ENCODE peak calls at places on chromosome X, in seven cellular contexts. N is SK-N-SH, F is HCT116, U is K562, J is HepG2, W is H1, X is GM12878. Q is an unnamed sample.

GRCh38 chrX:127259742-127260141 is 440.2 kb downstream of the PRR32 start:
- DNase-seq in N (no peak), F (no peak), U (no peak), J (no peak), W (no peak), X (no peak), Q (no peak)

GRCh38 chrX:119880076-119880475 is 8.4 kb downstream of the NDUFA1 start:
- DNase-seq in N (no peak), F (no peak), U (no peak), J (no peak), W (no peak), X (no peak), Q (no peak)

GRCh38 chrX:43707812-43708548 is 51.9 kb downstream of the MAOA start:
- DNase-seq in N (no peak), F (no peak), U (no peak), J (no peak), W (no peak), X (no peak), Q (no peak)

GRCh38 chrX:38930474-38930873 is 129.2 kb downstream of the MID1IP1 start:
- DNase-seq in N (no peak), F (no peak), U (no peak), J (no peak), W (no peak), X (no peak), Q (no peak)

GRCh38 chrX:132266583-132267355 is 47.5 kb upstream of the RAP2C start:
- DNase-seq in N (no peak), F (no peak), U (no peak), J (no peak), W (no peak), X (no peak), Q (no peak)

GRCh38 chrX:150694738-150695410 is 1.7 kb downstream of the MTMR1 start:
- DNase-seq in N (no peak), F (no peak), U (peak; percentile 17), J (no peak), W (no peak), X (no peak), Q (no peak)

GRCh38 chrX:70998402-70999027 is 67.6 kb upstream of the SLC7A3 start:
- DNase-seq in N (no peak), F (no peak), U (no peak), J (peak; percentile 37), W (no peak), X (no peak), Q (peak; percentile 48)

GRCh38 chrX:148380614-148381561 is 119.5 kb upstream of the AFF2 start:
- DNase-seq in N (no peak), F (no peak), U (no peak), J (no peak), W (no peak), X (peak; percentile 55), Q (no peak)

GRCh38 chrX:129636175-129636681 is 18.5 kb downstream of the APLN start:
- DNase-seq in N (no peak), F (no peak), U (peak; percentile 24), J (peak; percentile 16), W (no peak), X (no peak), Q (no peak)

GRCh38 chrX:24245201-24245600 is 68.7 kb downstream of the SUPT20HL2 start:
- DNase-seq in N (no peak), F (no peak), U (no peak), J (no peak), W (no peak), X (no peak), Q (no peak)

GRCh38 chrX:149860445-149860844 is 20.5 kb upstream of the MAGEA8 start:
- DNase-seq in N (no peak), F (no peak), U (no peak), J (no peak), W (no peak), X (no peak), Q (no peak)

GRCh38 chrX:23752740-23753435 is 9.8 kb upstream of the ACOT9 start:
- DNase-seq in N (no peak), F (no peak), U (no peak), J (no peak), W (no peak), X (no peak), Q (no peak)

GRCh38 chrX:10175317-10175871 is 18.6 kb downstream of the CLCN4 start:
- DNase-seq in N (no peak), F (no peak), U (no peak), J (no peak), W (no peak), X (no peak), Q (no peak)

GRCh38 chrX:118973389-118974087 is 880 bp upstream of the LONRF3 start:
- DNase-seq in N (peak; percentile 20), F (no peak), U (no peak), J (no peak), W (no peak), X (no peak), Q (no peak)

GRCh38 chrX:1336331-1337143 is at the start of gene IL3RA:
- DNase-seq in N (no peak), F (no peak), U (no peak), J (no peak), W (no peak), X (peak; percentile 52), Q (no peak)

GRCh38 chrX:1341531-1342179 is 5.1 kb downstream of the IL3RA start:
- DNase-seq in N (no peak), F (no peak), U (no peak), J (no peak), W (no peak), X (no peak), Q (no peak)
- TF ChIP-seq JUND in N (no peak), F (no peak), U (no peak), J (no peak), W (no peak), X (no peak), Q (no peak)

DNA sequence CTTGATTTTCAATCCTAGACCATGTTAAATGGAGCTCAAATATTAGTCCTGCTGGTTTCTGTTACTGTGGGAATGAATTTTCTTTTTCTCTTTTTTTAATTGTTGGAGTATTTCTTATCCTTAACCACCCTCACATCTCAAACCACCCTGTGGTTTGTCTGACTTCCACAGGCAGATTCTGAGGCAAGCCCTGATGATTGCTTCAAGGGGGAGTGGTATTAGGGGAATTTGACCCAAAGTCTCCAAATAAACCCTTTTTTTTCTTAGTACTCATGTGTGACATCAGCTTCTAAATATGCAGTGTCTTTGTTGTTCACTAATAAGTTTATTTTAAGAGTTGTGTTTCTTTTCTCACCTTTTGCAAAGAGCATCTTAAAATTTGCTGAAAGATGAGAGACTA is 810.3 kb downstream of the IL1RAPL1 start:
- DNase-seq in N (no peak), F (no peak), U (no peak), J (no peak), W (no peak), X (no peak), Q (no peak)
- TF ChIP-seq JUND in N (no peak), F (no peak), U (no peak), J (no peak), W (no peak), X (no peak), Q (no peak)

GRCh38 chrX:33156152-33156726 is 55.1 kb downstream of the DMD start:
- DNase-seq in N (no peak), F (no peak), U (no peak), J (no peak), W (no peak), X (no peak), Q (no peak)
- TF ChIP-seq JUND in N (no peak), F (no peak), U (no peak), J (no peak), W (no peak), X (no peak), Q (no peak)

GRCh38 chrX:80578518-80579105 is 158.4 kb downstream of the TENT5D start:
- DNase-seq in N (peak; percentile 41), F (peak; percentile 10), U (peak; percentile 19), J (peak; percentile 6), W (no peak), X (no peak), Q (peak; percentile 36)
- TF ChIP-seq JUND in N (no peak), F (no peak), U (no peak), J (no peak), W (no peak), X (no peak), Q (no peak)

GRCh38 chrX:32455704-32456103 is 755.6 kb downstream of the DMD start:
- DNase-seq in N (no peak), F (no peak), U (no peak), J (no peak), W (no peak), X (no peak), Q (no peak)
- TF ChIP-seq JUND in N (no peak), F (no peak), U (no peak), J (no peak), W (no peak), X (no peak), Q (no peak)

GRCh38 chrX:78652971-78653822 is 5.9 kb downstream of the RTL3 start:
- DNase-seq in N (no peak), F (no peak), U (no peak), J (peak; percentile 73), W (no peak), X (no peak), Q (no peak)
- TF ChIP-seq JUND in N (peak; percentile 82), F (no peak), U (no peak), J (no peak), W (no peak), X (peak; percentile 25), Q (no peak)

DNA sequence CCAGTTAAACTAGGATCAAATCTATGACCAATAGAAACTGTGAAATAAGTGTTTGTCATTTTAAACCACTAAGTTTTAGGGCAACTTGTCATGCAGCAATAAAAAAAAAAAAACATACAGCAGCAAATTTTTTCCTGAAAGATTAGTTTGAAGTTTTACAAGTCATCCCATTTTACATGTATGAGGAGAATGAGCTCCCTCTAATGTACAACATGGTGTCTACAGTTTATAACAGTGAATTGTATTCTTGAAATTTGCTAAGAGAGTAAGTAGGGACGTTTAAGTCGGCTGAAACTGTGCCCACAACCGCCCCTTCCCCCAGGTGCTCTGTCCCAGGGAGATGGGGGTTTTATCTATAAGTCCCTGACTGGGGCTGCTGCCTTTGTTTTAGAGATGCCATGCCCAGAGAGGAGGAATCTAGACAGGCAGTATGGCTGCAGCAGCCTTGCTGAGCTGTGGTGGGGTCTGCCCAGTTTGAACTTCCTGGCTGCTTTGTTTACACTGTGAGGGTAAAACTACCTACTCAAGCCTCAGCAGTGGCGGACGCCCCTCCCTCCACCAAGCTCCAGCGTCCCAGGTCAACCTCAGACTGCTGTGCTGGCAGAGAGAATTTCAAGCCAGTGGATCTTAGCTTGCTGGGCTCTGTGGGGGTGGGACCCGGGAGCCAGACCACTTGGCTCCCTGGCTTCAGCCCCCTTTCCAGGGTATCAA is 499.3 kb upstream of the CT83 start:
- DNase-seq in N (peak; percentile 1), F (no peak), U (no peak), J (peak; percentile 0), W (no peak), X (no peak), Q (peak; percentile 2)
- TF ChIP-seq JUND in N (no peak), F (no peak), U (no peak), J (no peak), W (no peak), X (no peak), Q (no peak)

DNA sequence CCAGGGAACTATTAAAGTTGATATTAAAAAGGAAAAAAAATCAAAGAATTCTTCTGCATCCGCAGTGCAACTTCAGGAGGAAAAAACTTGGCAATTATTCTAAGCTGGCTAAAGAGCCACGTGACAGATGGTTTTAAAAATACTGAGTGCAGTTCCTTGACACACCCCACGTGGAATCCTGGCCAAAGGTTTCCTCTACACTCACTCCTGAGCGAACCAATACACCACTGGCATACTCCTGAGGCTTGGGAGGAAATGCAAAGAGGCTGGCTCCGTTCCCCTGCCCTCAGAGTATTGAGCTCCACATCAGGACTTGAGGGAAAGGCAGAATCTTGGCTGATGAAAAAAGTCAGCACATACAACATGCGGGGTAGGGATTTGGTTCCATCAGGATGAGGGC is 133.8 kb upstream of the ATP6AP2 start:
- DNase-seq in N (no peak), F (no peak), U (no peak), J (no peak), W (no peak), X (no peak), Q (no peak)
- TF ChIP-seq JUND in N (no peak), F (no peak), U (no peak), J (no peak), W (no peak), X (no peak), Q (no peak)

Q was measured in T47D.